ENCODE peak calls at places on chromosomes 13 and 19, in seven cellular contexts. One of them, this sample, is unnamed.
A peak's percentile ranks its signal among the peaks of the same experiment; 100 is the strongest.

GRCh38 chr19:47411101-47411500 is 8.2 kb downstream of the MEIS3 start:
- DNase-seq in CD4-positive, alpha-beta T cell: no peak
- DNase-seq in islet precursor cell: no peak
- DNase-seq in AG09319: no peak
- DNase-seq in Kasumi-1: no peak
- DNase-seq in stimulated activated CD8-positive, alpha-beta memory T cell treated with anti-CD3 and anti-CD28 coated beads, Interleukin-7, amount 100 ng/mL, for 4 hours: no peak
- DNase-seq in M059J: peak; percentile 70
- DNase-seq in this sample: no peak

GRCh38 chr19:33090179-33090578 is 9.2 kb downstream of the GPATCH1 start:
- DNase-seq in M059J: no peak
- DNase-seq in CD4-positive, alpha-beta T cell: no peak
- DNase-seq in AG09319: no peak
- DNase-seq in islet precursor cell: no peak
- DNase-seq in stimulated activated CD8-positive, alpha-beta memory T cell treated with anti-CD3 and anti-CD28 coated beads, Interleukin-7, amount 100 ng/mL, for 4 hours: no peak
- DNase-seq in Kasumi-1: no peak
- DNase-seq in this sample: no peak

GRCh38 chr13:87779451-87779850 is 108.3 kb downstream of the SLITRK5 start:
- DNase-seq in Kasumi-1: no peak
- DNase-seq in islet precursor cell: no peak
- DNase-seq in CD4-positive, alpha-beta T cell: no peak
- DNase-seq in AG09319: no peak
- DNase-seq in stimulated activated CD8-positive, alpha-beta memory T cell treated with anti-CD3 and anti-CD28 coated beads, Interleukin-7, amount 100 ng/mL, for 4 hours: no peak
- DNase-seq in M059J: no peak
- DNase-seq in this sample: no peak

GRCh38 chr13:48493851-48494250 is 39.0 kb downstream of the RCBTB2 start:
- DNase-seq in islet precursor cell: no peak
- DNase-seq in Kasumi-1: no peak
- DNase-seq in AG09319: no peak
- DNase-seq in M059J: peak; percentile 68
- DNase-seq in CD4-positive, alpha-beta T cell: no peak
- DNase-seq in stimulated activated CD8-positive, alpha-beta memory T cell treated with anti-CD3 and anti-CD28 coated beads, Interleukin-7, amount 100 ng/mL, for 4 hours: no peak
- DNase-seq in this sample: no peak

GRCh38 chr19:4861147-4861546 is 6.3 kb downstream of the PLIN3 start:
- DNase-seq in M059J: no peak
- DNase-seq in AG09319: no peak
- DNase-seq in Kasumi-1: no peak
- DNase-seq in CD4-positive, alpha-beta T cell: no peak
- DNase-seq in stimulated activated CD8-positive, alpha-beta memory T cell treated with anti-CD3 and anti-CD28 coated beads, Interleukin-7, amount 100 ng/mL, for 4 hours: no peak
- DNase-seq in islet precursor cell: peak; percentile 75
- DNase-seq in this sample: no peak

GRCh38 chr19:46718157-46718933 is 1.4 kb upstream of the PRKD2 start:
- DNase-seq in Kasumi-1: peak; percentile 88
- DNase-seq in stimulated activated CD8-positive, alpha-beta memory T cell treated with anti-CD3 and anti-CD28 coated beads, Interleukin-7, amount 100 ng/mL, for 4 hours: peak; percentile 47
- DNase-seq in islet precursor cell: no peak
- DNase-seq in CD4-positive, alpha-beta T cell: peak; percentile 41
- DNase-seq in AG09319: no peak
- DNase-seq in M059J: peak; percentile 57
- DNase-seq in this sample: peak; percentile 88

GRCh38 chr13:110801044-110801443 is 87.5 kb downstream of the ING1 start:
- DNase-seq in AG09319: no peak
- DNase-seq in M059J: peak; percentile 9
- DNase-seq in islet precursor cell: no peak
- DNase-seq in stimulated activated CD8-positive, alpha-beta memory T cell treated with anti-CD3 and anti-CD28 coated beads, Interleukin-7, amount 100 ng/mL, for 4 hours: no peak
- DNase-seq in Kasumi-1: no peak
- DNase-seq in CD4-positive, alpha-beta T cell: no peak
- DNase-seq in this sample: no peak

GRCh38 chr19:1088419-1089066 is 6.6 kb downstream of the POLR2E start:
- DNase-seq in M059J: no peak
- DNase-seq in Kasumi-1: no peak
- DNase-seq in CD4-positive, alpha-beta T cell: no peak
- DNase-seq in islet precursor cell: no peak
- DNase-seq in stimulated activated CD8-positive, alpha-beta memory T cell treated with anti-CD3 and anti-CD28 coated beads, Interleukin-7, amount 100 ng/mL, for 4 hours: no peak
- DNase-seq in AG09319: no peak
- DNase-seq in this sample: no peak